ENCODE peak calls at places on chromosomes 3 and 15, in seven cellular contexts. One of them, this sample, is unnamed.

GRCh38 chr15:94186770-94187331 is 44.5 kb upstream of the MCTP2 start:
- DNase-seq in heart right ventricle: no peak
- DNase-seq in pancreas: no peak
- DNase-seq in HL-60: no peak
- DNase-seq in RWPE1: no peak
- DNase-seq in endothelial cell: no peak
- DNase-seq in type B pancreatic cell: no peak
- DNase-seq in this sample: no peak

GRCh38 chr15:88256261-88257230 is at the start of gene NTRK3:
- DNase-seq in pancreas: no peak
- DNase-seq in type B pancreatic cell: no peak
- DNase-seq in HL-60: peak; percentile 10
- DNase-seq in RWPE1: no peak
- DNase-seq in heart right ventricle: no peak
- DNase-seq in endothelial cell: peak; percentile 37
- DNase-seq in this sample: no peak

GRCh38 chr15:57972801-57973311 is 92.7 kb downstream of the ALDH1A2 start:
- DNase-seq in type B pancreatic cell: no peak
- DNase-seq in heart right ventricle: no peak
- DNase-seq in HL-60: no peak
- DNase-seq in pancreas: no peak
- DNase-seq in RWPE1: no peak
- DNase-seq in endothelial cell: no peak
- DNase-seq in this sample: no peak

GRCh38 chr15:89096664-89097063 is 8.4 kb downstream of the ABHD2 start:
- DNase-seq in HL-60: no peak
- DNase-seq in heart right ventricle: no peak
- DNase-seq in RWPE1: no peak
- DNase-seq in type B pancreatic cell: no peak
- DNase-seq in pancreas: no peak
- DNase-seq in endothelial cell: no peak
- DNase-seq in this sample: no peak

GRCh38 chr15:75620776-75621536 is 4.6 kb downstream of the SNUPN start:
- DNase-seq in heart right ventricle: peak; percentile 60
- DNase-seq in type B pancreatic cell: no peak
- DNase-seq in RWPE1: peak; percentile 58
- DNase-seq in HL-60: peak; percentile 21
- DNase-seq in pancreas: peak; percentile 28
- DNase-seq in endothelial cell: no peak
- DNase-seq in this sample: peak; percentile 40

GRCh38 chr3:141959921-141960554 is 83.6 kb downstream of the ATP1B3 start:
- DNase-seq in heart right ventricle: no peak
- DNase-seq in endothelial cell: no peak
- DNase-seq in pancreas: no peak
- DNase-seq in RWPE1: peak; percentile 82
- DNase-seq in type B pancreatic cell: no peak
- DNase-seq in HL-60: no peak
- DNase-seq in this sample: no peak

GRCh38 chr3:151976211-151977050 is 103.0 kb downstream of the SUCNR1 start:
- DNase-seq in endothelial cell: no peak
- DNase-seq in RWPE1: peak; percentile 74
- DNase-seq in heart right ventricle: no peak
- DNase-seq in HL-60: no peak
- DNase-seq in pancreas: no peak
- DNase-seq in type B pancreatic cell: no peak
- DNase-seq in this sample: no peak

GRCh38 chr15:99706557-99707303 is 26.5 kb downstream of the LYSMD4 start:
- DNase-seq in pancreas: no peak
- DNase-seq in heart right ventricle: no peak
- DNase-seq in type B pancreatic cell: no peak
- DNase-seq in endothelial cell: no peak
- DNase-seq in RWPE1: no peak
- DNase-seq in HL-60: no peak
- DNase-seq in this sample: no peak

GRCh38 chr15:72404356-72404755 is 6.3 kb downstream of the TMEM202 start:
- DNase-seq in heart right ventricle: no peak
- DNase-seq in endothelial cell: peak; percentile 20
- DNase-seq in HL-60: no peak
- DNase-seq in RWPE1: no peak
- DNase-seq in pancreas: no peak
- DNase-seq in type B pancreatic cell: no peak
- DNase-seq in this sample: no peak

GRCh38 chr15:78315686-78316085 is 16.3 kb upstream of the SKIC8 start:
- DNase-seq in type B pancreatic cell: no peak
- DNase-seq in heart right ventricle: no peak
- DNase-seq in RWPE1: no peak
- DNase-seq in pancreas: no peak
- DNase-seq in HL-60: peak; percentile 43
- DNase-seq in endothelial cell: peak; percentile 34
- DNase-seq in this sample: no peak

GRCh38 chr3:124810970-124811369 is 76.2 kb downstream of the ITGB5 start:
- DNase-seq in heart right ventricle: no peak
- DNase-seq in pancreas: no peak
- DNase-seq in RWPE1: no peak
- DNase-seq in HL-60: no peak
- DNase-seq in endothelial cell: no peak
- DNase-seq in type B pancreatic cell: no peak
- DNase-seq in this sample: no peak

GRCh38 chr15:75822685-75823278 is 20.5 kb upstream of the UBE2Q2 start:
- DNase-seq in endothelial cell: no peak
- DNase-seq in HL-60: no peak
- DNase-seq in RWPE1: no peak
- DNase-seq in type B pancreatic cell: no peak
- DNase-seq in heart right ventricle: no peak
- DNase-seq in pancreas: no peak
- DNase-seq in this sample: no peak

GRCh38 chr3:64290864-64291263 is 65.6 kb upstream of the PRICKLE2 start:
- DNase-seq in pancreas: no peak
- DNase-seq in RWPE1: peak; percentile 37
- DNase-seq in type B pancreatic cell: no peak
- DNase-seq in endothelial cell: no peak
- DNase-seq in heart right ventricle: no peak
- DNase-seq in HL-60: no peak
- DNase-seq in this sample: no peak

GRCh38 chr3:4079354-4080180 is 223.6 kb upstream of the SETMAR start:
- DNase-seq in pancreas: no peak
- DNase-seq in HL-60: no peak
- DNase-seq in endothelial cell: no peak
- DNase-seq in type B pancreatic cell: no peak
- DNase-seq in heart right ventricle: no peak
- DNase-seq in RWPE1: no peak
- DNase-seq in this sample: no peak

GRCh38 chr15:67931861-67932260 is 92.0 kb upstream of the RNU6-1 start:
- DNase-seq in heart right ventricle: no peak
- DNase-seq in endothelial cell: no peak
- DNase-seq in pancreas: no peak
- DNase-seq in RWPE1: no peak
- DNase-seq in HL-60: no peak
- DNase-seq in type B pancreatic cell: no peak
- DNase-seq in this sample: no peak

GRCh38 chr3:2024037-2024436 is 74.6 kb upstream of the CNTN4 start:
- DNase-seq in heart right ventricle: no peak
- DNase-seq in RWPE1: no peak
- DNase-seq in type B pancreatic cell: no peak
- DNase-seq in HL-60: no peak
- DNase-seq in endothelial cell: no peak
- DNase-seq in pancreas: no peak
- DNase-seq in this sample: no peak

GRCh38 chr3:52498134-52499054 is 3.3 kb downstream of the STAB1 start:
- DNase-seq in endothelial cell: no peak
- DNase-seq in HL-60: peak; percentile 99
- DNase-seq in heart right ventricle: peak; percentile 44
- DNase-seq in RWPE1: no peak
- DNase-seq in pancreas: no peak
- DNase-seq in type B pancreatic cell: no peak
- DNase-seq in this sample: no peak

GRCh38 chr3:79516795-79517194 is 251.0 kb downstream of the ROBO1 start:
- DNase-seq in heart right ventricle: no peak
- DNase-seq in type B pancreatic cell: no peak
- DNase-seq in RWPE1: no peak
- DNase-seq in endothelial cell: no peak
- DNase-seq in pancreas: no peak
- DNase-seq in HL-60: no peak
- DNase-seq in this sample: no peak

GRCh38 chr15:74821091-74821789 is 5.2 kb upstream of the CPLX3 start:
- DNase-seq in RWPE1: no peak
- DNase-seq in HL-60: no peak
- DNase-seq in type B pancreatic cell: no peak
- DNase-seq in heart right ventricle: no peak
- DNase-seq in endothelial cell: no peak
- DNase-seq in pancreas: no peak
- DNase-seq in this sample: no peak

GRCh38 chr3:4904801-4905695 is 74.2 kb upstream of the BHLHE40 start:
- DNase-seq in HL-60: no peak
- DNase-seq in RWPE1: peak; percentile 15
- DNase-seq in pancreas: no peak
- DNase-seq in heart right ventricle: no peak
- DNase-seq in type B pancreatic cell: no peak
- DNase-seq in endothelial cell: no peak
- DNase-seq in this sample: no peak

GRCh38 chr3:88150771-88151170 is 1.0 kb downstream of the C3orf38 start:
- DNase-seq in RWPE1: no peak
- DNase-seq in pancreas: no peak
- DNase-seq in type B pancreatic cell: no peak
- DNase-seq in endothelial cell: no peak
- DNase-seq in HL-60: no peak
- DNase-seq in heart right ventricle: no peak
- DNase-seq in this sample: no peak

GRCh38 chr3:136305879-136306278 is 55.7 kb downstream of the PCCB start:
- DNase-seq in HL-60: no peak
- DNase-seq in RWPE1: no peak
- DNase-seq in heart right ventricle: no peak
- DNase-seq in pancreas: no peak
- DNase-seq in endothelial cell: no peak
- DNase-seq in type B pancreatic cell: no peak
- DNase-seq in this sample: no peak

GRCh38 chr3:76134166-76134565 is 348.8 kb upstream of the ZNF717 start:
- DNase-seq in endothelial cell: no peak
- DNase-seq in HL-60: no peak
- DNase-seq in heart right ventricle: no peak
- DNase-seq in type B pancreatic cell: no peak
- DNase-seq in RWPE1: peak; percentile 54
- DNase-seq in pancreas: no peak
- DNase-seq in this sample: no peak

GRCh38 chr3:72444642-72445223 is 403.5 kb downstream of the SHQ1 start:
- DNase-seq in endothelial cell: no peak
- DNase-seq in type B pancreatic cell: no peak
- DNase-seq in RWPE1: no peak
- DNase-seq in HL-60: no peak
- DNase-seq in pancreas: no peak
- DNase-seq in heart right ventricle: no peak
- DNase-seq in this sample: no peak

GRCh38 chr3:104178695-104179094 is 1188.0 kb upstream of the ALCAM start:
- DNase-seq in pancreas: no peak
- DNase-seq in type B pancreatic cell: no peak
- DNase-seq in heart right ventricle: no peak
- DNase-seq in endothelial cell: no peak
- DNase-seq in RWPE1: no peak
- DNase-seq in HL-60: no peak
- DNase-seq in this sample: no peak

GRCh38 chr3:182436547-182436946 is 356.8 kb upstream of the ATP11B start:
- DNase-seq in heart right ventricle: no peak
- DNase-seq in HL-60: no peak
- DNase-seq in type B pancreatic cell: no peak
- DNase-seq in endothelial cell: no peak
- DNase-seq in RWPE1: peak; percentile 28
- DNase-seq in pancreas: no peak
- DNase-seq in this sample: no peak

GRCh38 chr3:45043715-45044299 is 17.7 kb downstream of the CLEC3B start:
- DNase-seq in pancreas: no peak
- DNase-seq in heart right ventricle: no peak
- DNase-seq in type B pancreatic cell: no peak
- DNase-seq in HL-60: no peak
- DNase-seq in endothelial cell: no peak
- DNase-seq in RWPE1: peak; percentile 59
- DNase-seq in this sample: no peak
- TF ChIP-seq CTCF in pancreas: no peak
- TF ChIP-seq CTCF in heart right ventricle: no peak
- TF ChIP-seq CTCF in type B pancreatic cell: no peak
- TF ChIP-seq CTCF in HL-60: no peak
- TF ChIP-seq CTCF in endothelial cell: no peak
- TF ChIP-seq CTCF in RWPE1: no peak
- TF ChIP-seq CTCF in this sample: no peak

GRCh38 chr3:61172684-61173083 is 78.6 kb downstream of the FHIT start:
- DNase-seq in pancreas: no peak
- DNase-seq in heart right ventricle: no peak
- DNase-seq in HL-60: no peak
- DNase-seq in RWPE1: no peak
- DNase-seq in type B pancreatic cell: no peak
- DNase-seq in endothelial cell: peak; percentile 21
- DNase-seq in this sample: no peak
- TF ChIP-seq CTCF in pancreas: no peak
- TF ChIP-seq CTCF in heart right ventricle: peak; percentile 6
- TF ChIP-seq CTCF in HL-60: no peak
- TF ChIP-seq CTCF in RWPE1: no peak
- TF ChIP-seq CTCF in type B pancreatic cell: peak; percentile 52
- TF ChIP-seq CTCF in endothelial cell: peak; percentile 20
- TF ChIP-seq CTCF in this sample: no peak

GRCh38 chr3:13415236-13416001 is 4.7 kb downstream of the NUP210 start:
- DNase-seq in endothelial cell: no peak
- DNase-seq in type B pancreatic cell: no peak
- DNase-seq in RWPE1: no peak
- DNase-seq in HL-60: peak; percentile 52
- DNase-seq in pancreas: no peak
- DNase-seq in heart right ventricle: no peak
- DNase-seq in this sample: no peak

GRCh38 chr3:13420051-13420816 is at the start of gene NUP210:
- DNase-seq in heart right ventricle: peak; percentile 30
- DNase-seq in RWPE1: no peak
- DNase-seq in endothelial cell: peak; percentile 26
- DNase-seq in pancreas: peak; percentile 42
- DNase-seq in type B pancreatic cell: no peak
- DNase-seq in HL-60: peak; percentile 67
- DNase-seq in this sample: no peak

GRCh38 chr3:13414040-13414729 is 5.9 kb downstream of the NUP210 start:
- DNase-seq in RWPE1: no peak
- DNase-seq in endothelial cell: no peak
- DNase-seq in heart right ventricle: peak; percentile 35
- DNase-seq in HL-60: peak; percentile 98
- DNase-seq in type B pancreatic cell: no peak
- DNase-seq in pancreas: no peak
- DNase-seq in this sample: no peak

GRCh38 chr3:13419356-13420050 is 619 bp downstream of the NUP210 start:
- DNase-seq in pancreas: peak; percentile 58
- DNase-seq in HL-60: peak; percentile 38
- DNase-seq in heart right ventricle: peak; percentile 44
- DNase-seq in RWPE1: no peak
- DNase-seq in type B pancreatic cell: no peak
- DNase-seq in endothelial cell: peak; percentile 30
- DNase-seq in this sample: no peak

GRCh38 chr3:13416002-13416793 is 3.9 kb downstream of the NUP210 start:
- DNase-seq in type B pancreatic cell: no peak
- DNase-seq in endothelial cell: peak; percentile 25
- DNase-seq in RWPE1: no peak
- DNase-seq in HL-60: peak; percentile 46
- DNase-seq in pancreas: no peak
- DNase-seq in heart right ventricle: no peak
- DNase-seq in this sample: no peak
- TF ChIP-seq CTCF in type B pancreatic cell: peak; percentile 57
- TF ChIP-seq CTCF in endothelial cell: peak; percentile 57
- TF ChIP-seq CTCF in RWPE1: no peak
- TF ChIP-seq CTCF in HL-60: peak; percentile 30
- TF ChIP-seq CTCF in pancreas: no peak
- TF ChIP-seq CTCF in heart right ventricle: no peak
- TF ChIP-seq CTCF in this sample: no peak

GRCh38 chr15:49606594-49606993 is 14.0 kb downstream of the FAM227B start:
- DNase-seq in pancreas: no peak
- DNase-seq in heart right ventricle: no peak
- DNase-seq in endothelial cell: no peak
- DNase-seq in HL-60: no peak
- DNase-seq in RWPE1: no peak
- DNase-seq in type B pancreatic cell: no peak
- DNase-seq in this sample: no peak
- TF ChIP-seq CTCF in pancreas: no peak
- TF ChIP-seq CTCF in heart right ventricle: no peak
- TF ChIP-seq CTCF in endothelial cell: no peak
- TF ChIP-seq CTCF in HL-60: no peak
- TF ChIP-seq CTCF in RWPE1: no peak
- TF ChIP-seq CTCF in type B pancreatic cell: no peak
- TF ChIP-seq CTCF in this sample: no peak

This sample was measured in omental fat pad.